ENCODE peak calls at places on chromosomes 3 and 15, in ten cellular contexts. C, J, R, Z, D, Q, L, M, O and F are unnamed samples.

GRCh38 chr3:190326930-190327329 is 4.7 kb upstream of the CLDN1 start:
- DNase-seq in R (no peak), M (no peak), J (no peak), C (no peak), Z (peak), Q (no peak), D (no peak), O (no peak), L (no peak), F (no peak)

GRCh38 chr15:58043192-58043903 is 22.2 kb downstream of the ALDH1A2 start:
- DNase-seq in O (peak), L (peak), Z (peak), M (peak), Q (no peak), D (no peak), R (peak), C (no peak), J (peak), F (peak)

GRCh38 chr3:125482406-125482805 is 37.6 kb downstream of the SNX4 start:
- DNase-seq in Z (no peak), M (no peak), Q (no peak), O (no peak), R (no peak), D (no peak), J (no peak), L (no peak), C (no peak), F (no peak)

GRCh38 chr3:132136334-132136716 is 101.5 kb upstream of the CPNE4 start:
- DNase-seq in R (no peak), Z (no peak), Q (no peak), C (no peak), J (no peak), D (no peak), L (no peak), O (no peak), M (no peak), F (no peak)

GRCh38 chr3:122893282-122893681 is 98.4 kb downstream of the SLC49A4 start:
- DNase-seq in L (no peak), D (no peak), O (no peak), Q (no peak), M (peak), R (no peak), Z (no peak), J (no peak), C (no peak), F (peak)

GRCh38 chr3:53046171-53047170 is 598 bp upstream of the SFMBT1 start:
- DNase-seq in D (no peak), J (peak), Z (no peak), C (peak), M (peak), L (peak), R (peak), Q (no peak), O (peak), F (peak)

GRCh38 chr3:127037971-127038446 is 55.1 kb downstream of the PLXNA1 start:
- DNase-seq in Q (no peak), Z (no peak), O (no peak), D (no peak), J (no peak), R (no peak), M (no peak), C (no peak), L (no peak), F (no peak)

GRCh38 chr3:58471025-58471887 is 20.6 kb upstream of the KCTD6 start:
- DNase-seq in R (no peak), J (peak), C (no peak), O (no peak), D (no peak), L (no peak), Q (peak), Z (peak), M (peak), F (no peak)

GRCh38 chr3:17491601-17492000 is 250.8 kb downstream of the TBC1D5 start:
- DNase-seq in Q (peak), L (no peak), C (no peak), J (no peak), M (no peak), O (no peak), D (no peak), Z (no peak), R (no peak), F (no peak)

GRCh38 chr15:69906256-69907185 is 191.2 kb downstream of the TLE3 start:
- DNase-seq in M (no peak), J (no peak), Z (no peak), L (no peak), R (no peak), D (no peak), C (no peak), O (no peak), Q (no peak), F (no peak)

GRCh38 chr3:151709847-151710246 is 23.9 kb upstream of the AADACL2 start:
- DNase-seq in R (no peak), O (no peak), M (no peak), D (no peak), C (no peak), J (no peak), Q (no peak), Z (no peak), L (no peak), F (no peak)

GRCh38 chr3:33001889-33002288 is 50.4 kb downstream of the CCR4 start:
- DNase-seq in O (no peak), M (no peak), J (no peak), D (no peak), R (no peak), Q (no peak), C (no peak), Z (no peak), L (no peak), F (no peak)

GRCh38 chr15:90674476-90674875 is 42.7 kb upstream of the BLM start:
- DNase-seq in L (no peak), D (no peak), R (no peak), C (no peak), O (no peak), M (no peak), Z (no peak), Q (no peak), J (no peak), F (no peak)

GRCh38 chr15:65659502-65660052 is 37.8 kb downstream of the SLC24A1 start:
- DNase-seq in Q (no peak), Z (no peak), J (no peak), R (no peak), D (no peak), C (no peak), L (no peak), O (no peak), M (no peak), F (no peak)

GRCh38 chr3:30440147-30440604 is 166.2 kb upstream of the TGFBR2 start:
- DNase-seq in Z (no peak), D (no peak), C (no peak), J (peak), Q (no peak), O (no peak), M (no peak), L (no peak), R (peak), F (no peak)

GRCh38 chr3:151096697-151097096 is 11.2 kb downstream of the MED12L start:
- DNase-seq in L (no peak), C (no peak), J (no peak), M (no peak), Z (no peak), Q (no peak), D (no peak), R (no peak), O (no peak), F (no peak)

GRCh38 chr15:25786040-25786439 is 77.1 kb downstream of the ATP10A start:
- DNase-seq in Z (no peak), L (no peak), R (no peak), C (no peak), M (no peak), O (no peak), Q (no peak), J (no peak), D (no peak), F (no peak)

GRCh38 chr3:67414740-67415139 is 239.7 kb downstream of the SUCLG2 start:
- DNase-seq in Q (no peak), M (no peak), L (no peak), C (no peak), Z (no peak), O (no peak), R (no peak), J (no peak), D (no peak), F (no peak)

GRCh38 chr3:194395767-194396527 is 3.1 kb downstream of the GP5 start:
- DNase-seq in J (no peak), Q (no peak), R (no peak), L (peak), Z (peak), M (no peak), C (no peak), D (no peak), O (no peak), F (peak)

GRCh38 chr15:28899061-28899738 is 13.4 kb downstream of the APBA2 start:
- DNase-seq in Z (no peak), J (no peak), M (no peak), R (no peak), D (no peak), Q (no peak), O (no peak), C (no peak), L (no peak), F (no peak)

GRCh38 chr3:29324180-29324651 is 43.3 kb downstream of the RBMS3 start:
- DNase-seq in C (no peak), O (no peak), Z (no peak), L (peak), D (no peak), Q (no peak), J (peak), M (no peak), R (peak), F (no peak)

GRCh38 chr3:107981471-107982111 is 109.2 kb downstream of the CD47 start:
- DNase-seq in O (no peak), C (no peak), R (no peak), Z (no peak), M (peak), Q (no peak), L (no peak), D (no peak), J (no peak), F (peak)

GRCh38 chr3:112539825-112540517 is 21.8 kb downstream of the ATG3 start:
- DNase-seq in M (no peak), R (no peak), L (no peak), Q (no peak), Z (no peak), D (no peak), O (no peak), C (no peak), J (no peak), F (no peak)

GRCh38 chr15:59972241-59972640 is 31.9 kb upstream of the FOXB1 start:
- DNase-seq in Q (no peak), O (no peak), Z (no peak), J (no peak), R (no peak), D (no peak), M (no peak), C (no peak), L (no peak), F (no peak)

GRCh38 chr3:162338514-162338913 is 841.9 kb downstream of the OTOL1 start:
- DNase-seq in Z (no peak), O (no peak), J (no peak), L (no peak), R (no peak), D (no peak), M (peak), C (no peak), Q (no peak), F (no peak)

GRCh38 chr15:71945012-71945411 is 134.7 kb downstream of the NR2E3 start:
- DNase-seq in O (no peak), D (no peak), L (no peak), M (no peak), R (no peak), Z (no peak), J (no peak), Q (no peak), C (no peak), F (no peak)

GRCh38 chr3:39317571-39318169 is 11.8 kb upstream of the CCR8 start:
- DNase-seq in C (no peak), J (peak), R (no peak), L (no peak), Z (no peak), D (no peak), Q (no peak), O (no peak), M (peak), F (no peak)

GRCh38 chr3:14113964-14114667 is 10.6 kb downstream of the CHCHD4 start:
- DNase-seq in O (no peak), M (peak), C (no peak), D (no peak), Q (no peak), Z (no peak), L (no peak), J (no peak), R (no peak), F (peak)

GRCh38 chr15:82846621-82847020 is 37.2 kb downstream of the WHAMM start:
- DNase-seq in Q (no peak), M (no peak), Z (no peak), C (no peak), J (no peak), R (no peak), D (no peak), L (no peak), O (no peak), F (no peak)

GRCh38 chr15:82845686-82846085 is 36.3 kb downstream of the WHAMM start:
- DNase-seq in Z (no peak), Q (no peak), J (no peak), L (no peak), R (no peak), M (no peak), C (no peak), D (no peak), O (no peak), F (no peak)

GRCh38 chr15:82847703-82848102 is 38.3 kb downstream of the WHAMM start:
- DNase-seq in Q (no peak), M (no peak), Z (no peak), R (no peak), D (no peak), O (no peak), C (no peak), L (no peak), J (no peak), F (no peak)

GRCh38 chr15:82848201-82848993 is 39.0 kb downstream of the WHAMM start:
- DNase-seq in L (no peak), C (no peak), R (no peak), O (no peak), Q (no peak), D (no peak), J (no peak), Z (no peak), M (no peak), F (no peak)

DNA sequence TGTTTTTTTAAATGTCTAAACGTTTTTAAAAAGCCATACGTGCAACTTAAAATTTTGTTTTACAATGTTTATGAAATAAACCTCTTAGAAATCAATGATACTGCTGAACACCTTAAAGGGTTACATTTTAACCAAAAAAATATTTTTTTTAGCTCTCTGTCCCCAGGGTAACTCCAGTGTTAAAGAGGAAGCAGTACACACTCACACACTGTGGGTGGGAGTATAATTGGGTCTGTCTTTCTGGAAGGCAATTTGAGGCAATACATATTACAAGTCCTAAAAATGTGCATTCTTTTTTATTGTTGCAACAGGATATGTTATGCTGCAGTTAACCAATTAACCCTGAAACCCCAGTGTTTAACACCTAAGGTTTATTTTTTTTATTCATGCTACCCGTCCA is 34.1 kb downstream of the WHAMM start:
- DNase-seq in Q (no peak), J (no peak), C (no peak), R (no peak), D (no peak), M (no peak), O (no peak), L (no peak), Z (no peak), F (no peak)
- TF ChIP-seq CTCF in Q (no peak), J (no peak), C (no peak), R (no peak), D (no peak), M (no peak), O (no peak), L (no peak), Z (no peak), F (no peak)

DNA sequence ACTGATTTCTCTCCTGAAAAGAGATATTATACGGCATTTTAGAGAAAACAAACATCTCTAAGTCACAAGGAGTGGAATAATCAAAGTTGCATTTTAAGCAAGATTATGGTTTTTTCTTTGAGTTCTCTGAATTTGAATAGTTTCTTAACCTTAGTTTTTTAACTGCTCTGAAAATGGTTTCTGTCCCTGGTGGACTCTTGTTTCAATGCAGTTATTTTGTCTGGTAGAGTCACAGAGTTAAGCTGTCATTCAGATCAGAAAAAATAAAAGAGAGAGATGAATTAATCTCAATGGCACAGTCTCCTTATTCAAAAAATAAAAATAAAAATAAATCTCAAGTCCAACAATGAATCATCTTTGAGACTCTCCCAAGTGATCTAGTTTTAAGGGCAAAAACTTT is 19.0 kb downstream of the AGTR1 start:
- DNase-seq in D (no peak), O (no peak), R (no peak), Q (no peak), L (no peak), M (no peak), Z (no peak), C (no peak), J (no peak), F (no peak)
- TF ChIP-seq CTCF in D (no peak), O (peak), R (no peak), Q (no peak), L (no peak), M (no peak), Z (no peak), C (no peak), J (no peak), F (no peak)

GRCh38 chr3:149577801-149578200 is 80.0 kb downstream of the WWTR1 start:
- DNase-seq in O (no peak), Q (no peak), J (no peak), M (no peak), L (no peak), C (no peak), D (no peak), R (no peak), Z (no peak), F (no peak)
- TF ChIP-seq CTCF in O (no peak), Q (no peak), J (no peak), M (no peak), L (no peak), C (no peak), D (no peak), R (no peak), Z (no peak), F (no peak)

DNA sequence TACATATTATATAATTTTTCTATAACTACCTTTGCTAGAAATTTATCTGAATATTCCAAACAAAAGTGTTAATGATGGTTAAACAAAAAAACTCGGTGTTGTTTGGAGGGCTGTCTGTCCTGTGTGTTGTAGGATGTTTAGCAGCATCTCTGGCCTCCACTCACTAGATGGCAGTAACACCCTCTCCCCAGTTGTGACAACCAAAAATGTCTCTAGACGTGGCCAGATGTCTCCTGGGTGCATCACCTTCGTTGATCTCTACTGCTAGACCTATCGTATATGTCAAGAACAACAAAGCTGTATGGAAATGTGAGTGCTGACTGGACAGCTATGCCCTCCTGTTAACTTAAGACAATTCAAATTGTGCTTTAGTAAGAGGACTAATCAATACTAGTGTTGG is 14.1 kb downstream of the ANKRD34C start:
- DNase-seq in Z (no peak), Q (no peak), M (no peak), L (no peak), C (no peak), R (no peak), O (no peak), J (peak), D (no peak), F (peak)
- TF ChIP-seq CTCF in Z (no peak), Q (peak), M (no peak), L (no peak), C (peak), R (no peak), O (no peak), J (no peak), D (no peak), F (peak)

GRCh38 chr15:100853676-100854440 is 25.8 kb upstream of the ALDH1A3 start:
- DNase-seq in O (no peak), Z (no peak), R (peak), M (no peak), C (no peak), J (no peak), Q (no peak), D (no peak), L (no peak), F (no peak)
- TF ChIP-seq CTCF in O (no peak), Z (no peak), R (no peak), M (no peak), C (no peak), J (no peak), Q (no peak), D (no peak), L (no peak), F (peak)

DNA sequence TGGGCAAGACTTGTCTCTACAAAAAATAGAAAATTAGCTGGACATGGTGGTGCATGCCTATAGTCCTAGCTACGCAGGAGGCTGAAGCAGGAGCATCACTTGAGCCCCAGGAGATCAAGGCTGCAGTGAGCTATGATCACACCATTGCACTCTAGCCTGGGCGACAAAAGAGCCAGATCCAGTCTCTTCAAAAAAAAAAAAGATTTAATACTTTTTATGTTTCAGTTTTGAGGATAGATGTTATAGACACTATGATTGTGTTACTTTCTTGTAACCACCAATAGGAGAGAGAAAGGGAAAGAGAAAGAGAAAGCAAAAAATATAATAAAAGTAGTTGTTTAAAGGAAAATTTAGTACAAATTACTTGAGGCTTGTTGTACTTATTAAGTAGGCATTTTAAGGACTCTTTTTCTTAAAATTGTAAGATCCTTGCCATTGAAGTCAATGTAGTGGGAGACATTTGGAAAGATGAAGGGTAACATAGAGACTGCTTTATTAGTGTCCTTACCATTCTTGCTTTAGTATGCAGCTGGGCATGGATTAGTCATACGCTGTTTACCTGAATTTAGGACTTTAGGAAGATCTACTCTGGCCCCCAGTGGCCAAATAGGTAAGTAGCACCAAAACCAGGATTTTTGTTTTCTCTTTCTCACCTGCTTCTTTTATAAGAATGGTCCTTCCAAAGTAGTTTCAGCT is 35.1 kb upstream of the ZDHHC23 start:
- DNase-seq in M (peak), L (no peak), O (no peak), J (peak), Z (peak), C (no peak), D (no peak), R (peak), Q (peak), F (peak)
- TF ChIP-seq CTCF in M (peak), L (peak), O (peak), J (peak), Z (peak), C (peak), D (peak), R (peak), Q (peak), F (peak)